ENCODE peak calls at places on chromosomes 13 and 19, in seven cellular contexts. One of them, this sample, is unnamed.

GRCh38 chr13:25906211-25906661 is 145.6 kb downstream of the SHISA2 start:
- DNase-seq in neural progenitor cell: no peak
- DNase-seq in OCI-LY7: peak; percentile 59
- DNase-seq in hepatocyte: no peak
- DNase-seq in MM.1S: peak; percentile 26
- DNase-seq in PC-3: no peak
- DNase-seq in GM23338: no peak
- DNase-seq in this sample: no peak

GRCh38 chr19:41936416-41936850 is 8.2 kb upstream of the ERFL start:
- DNase-seq in MM.1S: no peak
- DNase-seq in OCI-LY7: no peak
- DNase-seq in GM23338: no peak
- DNase-seq in hepatocyte: no peak
- DNase-seq in neural progenitor cell: no peak
- DNase-seq in PC-3: peak; percentile 25
- DNase-seq in this sample: peak; percentile 75

GRCh38 chr13:41054212-41054877 is 7.0 kb upstream of the WBP4 start:
- DNase-seq in MM.1S: peak; percentile 58
- DNase-seq in PC-3: peak; percentile 72
- DNase-seq in GM23338: peak; percentile 63
- DNase-seq in neural progenitor cell: peak; percentile 57
- DNase-seq in hepatocyte: peak; percentile 76
- DNase-seq in OCI-LY7: peak; percentile 84
- DNase-seq in this sample: peak; percentile 80

GRCh38 chr19:703651-704446 is 4.9 kb upstream of the PALM start:
- DNase-seq in PC-3: peak; percentile 57
- DNase-seq in hepatocyte: peak; percentile 80
- DNase-seq in neural progenitor cell: peak; percentile 86
- DNase-seq in OCI-LY7: peak; percentile 81
- DNase-seq in MM.1S: peak; percentile 20
- DNase-seq in GM23338: peak; percentile 96
- DNase-seq in this sample: peak; percentile 61

GRCh38 chr19:17090501-17091074 is 15.0 kb downstream of the MYO9B start:
- DNase-seq in neural progenitor cell: no peak
- DNase-seq in MM.1S: no peak
- DNase-seq in OCI-LY7: no peak
- DNase-seq in PC-3: no peak
- DNase-seq in GM23338: no peak
- DNase-seq in hepatocyte: no peak
- DNase-seq in this sample: peak; percentile 29

GRCh38 chr19:19654441-19654840 is 9.0 kb downstream of the ATP13A1 start:
- DNase-seq in PC-3: no peak
- DNase-seq in GM23338: no peak
- DNase-seq in neural progenitor cell: no peak
- DNase-seq in MM.1S: no peak
- DNase-seq in OCI-LY7: no peak
- DNase-seq in hepatocyte: no peak
- DNase-seq in this sample: no peak

GRCh38 chr13:36919833-36920611 is at the start of gene SMAD9:
- DNase-seq in hepatocyte: peak; percentile 92
- DNase-seq in neural progenitor cell: peak; percentile 91
- DNase-seq in GM23338: peak; percentile 78
- DNase-seq in OCI-LY7: peak; percentile 73
- DNase-seq in PC-3: peak; percentile 48
- DNase-seq in MM.1S: peak; percentile 9
- DNase-seq in this sample: peak; percentile 95

GRCh38 chr13:36030670-36031331 is 100.4 kb downstream of the DCLK1 start:
- DNase-seq in GM23338: peak; percentile 27
- DNase-seq in OCI-LY7: no peak
- DNase-seq in hepatocyte: peak; percentile 15
- DNase-seq in MM.1S: no peak
- DNase-seq in PC-3: peak; percentile 39
- DNase-seq in neural progenitor cell: peak; percentile 3
- DNase-seq in this sample: peak; percentile 96

GRCh38 chr13:25901460-25902376 is 150.1 kb downstream of the SHISA2 start:
- DNase-seq in OCI-LY7: peak; percentile 11
- DNase-seq in hepatocyte: peak; percentile 67
- DNase-seq in neural progenitor cell: no peak
- DNase-seq in MM.1S: no peak
- DNase-seq in GM23338: no peak
- DNase-seq in PC-3: peak; percentile 96
- DNase-seq in this sample: no peak

GRCh38 chr19:36488816-36489138 is 584 bp downstream of the ZNF566 start:
- DNase-seq in neural progenitor cell: peak; percentile 18
- DNase-seq in MM.1S: no peak
- DNase-seq in OCI-LY7: peak; percentile 63
- DNase-seq in hepatocyte: peak; percentile 40
- DNase-seq in GM23338: no peak
- DNase-seq in PC-3: peak; percentile 12
- DNase-seq in this sample: no peak

GRCh38 chr13:101919541-101920306 is 467.2 kb downstream of the ITGBL1 start:
- DNase-seq in GM23338: peak; percentile 77
- DNase-seq in neural progenitor cell: peak; percentile 83
- DNase-seq in OCI-LY7: no peak
- DNase-seq in MM.1S: no peak
- DNase-seq in PC-3: no peak
- DNase-seq in hepatocyte: peak; percentile 62
- DNase-seq in this sample: peak; percentile 32

GRCh38 chr13:24356270-24356669 is 46.9 kb downstream of the C1QTNF9 start:
- DNase-seq in GM23338: no peak
- DNase-seq in hepatocyte: no peak
- DNase-seq in neural progenitor cell: no peak
- DNase-seq in MM.1S: no peak
- DNase-seq in OCI-LY7: no peak
- DNase-seq in PC-3: no peak
- DNase-seq in this sample: no peak

GRCh38 chr13:110107568-110108347 is 199.2 kb downstream of the COL4A1 start:
- DNase-seq in GM23338: peak; percentile 74
- DNase-seq in MM.1S: no peak
- DNase-seq in PC-3: no peak
- DNase-seq in neural progenitor cell: peak; percentile 61
- DNase-seq in OCI-LY7: no peak
- DNase-seq in hepatocyte: no peak
- DNase-seq in this sample: no peak

GRCh38 chr13:49248433-49249002 is 793 bp downstream of the CDADC1 start:
- DNase-seq in neural progenitor cell: peak; percentile 4
- DNase-seq in MM.1S: peak; percentile 9
- DNase-seq in OCI-LY7: peak; percentile 30
- DNase-seq in hepatocyte: peak; percentile 6
- DNase-seq in PC-3: peak; percentile 6
- DNase-seq in GM23338: no peak
- DNase-seq in this sample: peak; percentile 52

GRCh38 chr19:9958451-9958850 is 22.1 kb upstream of the OLFM2 start:
- DNase-seq in GM23338: no peak
- DNase-seq in PC-3: no peak
- DNase-seq in neural progenitor cell: no peak
- DNase-seq in OCI-LY7: no peak
- DNase-seq in hepatocyte: no peak
- DNase-seq in MM.1S: no peak
- DNase-seq in this sample: peak; percentile 93

GRCh38 chr19:808176-808741 is 11.0 kb downstream of the PTBP1 start:
- DNase-seq in MM.1S: no peak
- DNase-seq in OCI-LY7: no peak
- DNase-seq in PC-3: no peak
- DNase-seq in hepatocyte: no peak
- DNase-seq in GM23338: no peak
- DNase-seq in neural progenitor cell: no peak
- DNase-seq in this sample: no peak

GRCh38 chr13:113862766-113863510 is 938 bp downstream of the GAS6 start:
- DNase-seq in GM23338: peak; percentile 78
- DNase-seq in hepatocyte: peak; percentile 63
- DNase-seq in OCI-LY7: no peak
- DNase-seq in PC-3: no peak
- DNase-seq in neural progenitor cell: peak; percentile 72
- DNase-seq in MM.1S: peak; percentile 82
- DNase-seq in this sample: peak; percentile 72

GRCh38 chr13:76864259-76864658 is 21.9 kb downstream of the KCTD12 start:
- DNase-seq in GM23338: no peak
- DNase-seq in MM.1S: no peak
- DNase-seq in PC-3: no peak
- DNase-seq in neural progenitor cell: no peak
- DNase-seq in hepatocyte: no peak
- DNase-seq in OCI-LY7: no peak
- DNase-seq in this sample: no peak

GRCh38 chr13:102798653-102799543 is at the start of the genes BIVM and POGLUT2:
- DNase-seq in GM23338: peak; percentile 98
- DNase-seq in OCI-LY7: no peak
- DNase-seq in hepatocyte: peak; percentile 95
- DNase-seq in neural progenitor cell: peak; percentile 95
- DNase-seq in PC-3: peak; percentile 92
- DNase-seq in MM.1S: peak; percentile 93
- DNase-seq in this sample: peak; percentile 97

GRCh38 chr19:4550479-4551050 is 8.9 kb downstream of the SEMA6B start:
- DNase-seq in GM23338: no peak
- DNase-seq in OCI-LY7: no peak
- DNase-seq in neural progenitor cell: no peak
- DNase-seq in MM.1S: no peak
- DNase-seq in PC-3: no peak
- DNase-seq in hepatocyte: no peak
- DNase-seq in this sample: no peak

GRCh38 chr19:4550018-4550417 is 9.5 kb downstream of the SEMA6B start:
- DNase-seq in hepatocyte: no peak
- DNase-seq in GM23338: no peak
- DNase-seq in OCI-LY7: no peak
- DNase-seq in PC-3: no peak
- DNase-seq in MM.1S: no peak
- DNase-seq in neural progenitor cell: no peak
- DNase-seq in this sample: no peak

GRCh38 chr19:4543856-4544647 is 4.2 kb upstream of the LRG1 start:
- DNase-seq in OCI-LY7: no peak
- DNase-seq in MM.1S: no peak
- DNase-seq in hepatocyte: peak; percentile 1
- DNase-seq in GM23338: no peak
- DNase-seq in neural progenitor cell: no peak
- DNase-seq in PC-3: no peak
- DNase-seq in this sample: no peak

GRCh38 chr19:4548238-4548584 is 8.4 kb upstream of the LRG1 start:
- DNase-seq in neural progenitor cell: no peak
- DNase-seq in GM23338: no peak
- DNase-seq in hepatocyte: peak; percentile 2
- DNase-seq in PC-3: no peak
- DNase-seq in OCI-LY7: no peak
- DNase-seq in MM.1S: no peak
- DNase-seq in this sample: no peak

GRCh38 chr19:4547303-4548237 is 7.7 kb upstream of the LRG1 start:
- DNase-seq in MM.1S: no peak
- DNase-seq in hepatocyte: peak; percentile 6
- DNase-seq in GM23338: no peak
- DNase-seq in PC-3: peak; percentile 51
- DNase-seq in OCI-LY7: peak; percentile 28
- DNase-seq in neural progenitor cell: no peak
- DNase-seq in this sample: peak; percentile 23
- TF ChIP-seq EZH2phosphoT487 in MM.1S: no peak
- TF ChIP-seq EZH2phosphoT487 in hepatocyte: no peak
- TF ChIP-seq EZH2phosphoT487 in GM23338: no peak
- TF ChIP-seq EZH2phosphoT487 in PC-3: no peak
- TF ChIP-seq EZH2phosphoT487 in OCI-LY7: no peak
- TF ChIP-seq EZH2phosphoT487 in neural progenitor cell: no peak
- TF ChIP-seq EZH2phosphoT487 in this sample: no peak

DNA sequence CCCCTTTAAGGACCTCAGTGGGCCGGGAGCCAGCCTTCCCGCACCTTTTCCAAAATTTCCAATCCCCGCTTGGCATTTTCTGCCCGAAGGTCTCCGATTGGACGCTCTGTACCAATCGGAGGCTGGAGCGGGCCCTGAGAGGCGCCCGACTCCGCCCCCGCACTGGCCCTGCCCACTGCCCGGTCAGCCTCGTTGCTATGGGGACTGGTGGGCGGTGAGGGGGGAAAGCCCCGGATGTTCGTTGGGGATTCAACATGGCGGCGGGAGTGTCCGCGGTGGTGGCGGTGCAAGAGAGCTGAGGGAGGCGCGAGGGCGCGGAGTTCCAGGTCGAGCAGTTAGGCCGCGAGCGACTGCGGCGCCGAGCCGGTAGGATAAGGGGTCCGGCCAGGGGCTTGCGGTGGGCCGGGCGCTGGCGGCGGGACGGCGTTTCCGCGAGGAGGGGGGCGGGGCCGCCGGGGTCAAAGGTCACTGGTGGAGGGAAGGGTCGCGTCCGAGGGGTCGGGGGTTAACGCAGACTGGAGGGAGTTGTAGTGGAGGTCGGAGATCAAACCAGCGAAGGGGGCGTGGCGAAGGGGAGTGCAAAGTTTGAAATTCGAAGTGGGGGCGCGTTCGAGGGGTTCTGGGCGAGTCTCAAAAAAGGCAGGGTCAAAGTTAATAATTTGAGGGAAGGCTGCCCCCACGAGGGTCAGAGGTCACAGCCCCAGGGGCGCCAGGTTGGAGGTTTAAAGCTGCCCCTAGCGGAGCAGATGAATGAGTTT is at the start of gene PAK4:
- DNase-seq in MM.1S: peak; percentile 97
- DNase-seq in GM23338: peak; percentile 99
- DNase-seq in OCI-LY7: peak; percentile 98
- DNase-seq in PC-3: peak; percentile 96
- DNase-seq in neural progenitor cell: peak; percentile 99
- DNase-seq in hepatocyte: peak; percentile 99
- DNase-seq in this sample: peak; percentile 100
- H2AFZ ChIP-seq in MM.1S: peak within 1 kb of the TSS; percentile 93
- H2AFZ ChIP-seq in GM23338: peak within 1 kb of the TSS; percentile 21
- H2AFZ ChIP-seq in OCI-LY7: peak within 1 kb of the TSS; percentile 83
- H2AFZ ChIP-seq in PC-3: peak within 1 kb of the TSS; percentile 92
- H2AFZ ChIP-seq in neural progenitor cell: peak within 1 kb of the TSS; percentile 97
- H2AFZ ChIP-seq in hepatocyte: peak within 1 kb of the TSS; percentile 70
- H2AFZ ChIP-seq in this sample: peak within 1 kb of the TSS; percentile 86

GRCh38 chr19:45587873-45588272 is 3.3 kb upstream of the OPA3 start:
- DNase-seq in hepatocyte: peak; percentile 54
- DNase-seq in PC-3: no peak
- DNase-seq in OCI-LY7: no peak
- DNase-seq in neural progenitor cell: no peak
- DNase-seq in GM23338: no peak
- DNase-seq in MM.1S: no peak
- DNase-seq in this sample: peak; percentile 17

GRCh38 chr19:45581576-45581975 is 3.0 kb downstream of the OPA3 start:
- DNase-seq in GM23338: no peak
- DNase-seq in neural progenitor cell: no peak
- DNase-seq in PC-3: no peak
- DNase-seq in hepatocyte: no peak
- DNase-seq in OCI-LY7: no peak
- DNase-seq in MM.1S: no peak
- DNase-seq in this sample: no peak

GRCh38 chr19:45584332-45585157 is at the start of gene OPA3:
- DNase-seq in neural progenitor cell: peak; percentile 100
- DNase-seq in GM23338: peak; percentile 100
- DNase-seq in hepatocyte: peak; percentile 100
- DNase-seq in OCI-LY7: peak; percentile 100
- DNase-seq in MM.1S: peak; percentile 100
- DNase-seq in PC-3: peak; percentile 99
- DNase-seq in this sample: peak; percentile 100

GRCh38 chr19:45589768-45590167 is 5.2 kb upstream of the OPA3 start:
- DNase-seq in OCI-LY7: no peak
- DNase-seq in PC-3: no peak
- DNase-seq in hepatocyte: no peak
- DNase-seq in MM.1S: no peak
- DNase-seq in neural progenitor cell: no peak
- DNase-seq in GM23338: no peak
- DNase-seq in this sample: no peak

GRCh38 chr19:45585158-45585577 is 566 bp upstream of the OPA3 start:
- DNase-seq in OCI-LY7: no peak
- DNase-seq in GM23338: no peak
- DNase-seq in hepatocyte: no peak
- DNase-seq in MM.1S: no peak
- DNase-seq in PC-3: no peak
- DNase-seq in neural progenitor cell: no peak
- DNase-seq in this sample: no peak
- H3K4me2 ChIP-seq in OCI-LY7: peak overlapping the region; percentile 80
- H3K4me2 ChIP-seq in GM23338: peak overlapping the region; percentile 81
- H3K4me2 ChIP-seq in hepatocyte: peak overlapping the region; percentile 69
- H3K4me2 ChIP-seq in MM.1S: peak overlapping the region; percentile 96
- H3K4me2 ChIP-seq in PC-3: peak overlapping the region; percentile 82
- H3K4me2 ChIP-seq in neural progenitor cell: peak overlapping the region; percentile 74
- H3K4me2 ChIP-seq in this sample: peak overlapping the region; percentile 82

GRCh38 chr13:53200075-53200474 is 171.5 kb downstream of the OLFM4 start:
- DNase-seq in PC-3: no peak
- DNase-seq in OCI-LY7: no peak
- DNase-seq in neural progenitor cell: no peak
- DNase-seq in hepatocyte: no peak
- DNase-seq in MM.1S: no peak
- DNase-seq in GM23338: peak; percentile 2
- DNase-seq in this sample: no peak
- TF ChIP-seq EZH2phosphoT487 in PC-3: no peak
- TF ChIP-seq EZH2phosphoT487 in OCI-LY7: no peak
- TF ChIP-seq EZH2phosphoT487 in neural progenitor cell: no peak
- TF ChIP-seq EZH2phosphoT487 in hepatocyte: no peak
- TF ChIP-seq EZH2phosphoT487 in MM.1S: no peak
- TF ChIP-seq EZH2phosphoT487 in GM23338: no peak
- TF ChIP-seq EZH2phosphoT487 in this sample: no peak